ENCODE peak calls at places on chromosomes 4 and X, in eight cellular contexts. D is fibroblast of mammary gland, Q is cardiac fibroblast, Y is heart right ventricle, J is glutamatergic neuron, T is endothelial cell, L is A549, E is SK-N-SH. O is an unnamed sample.

GRCh38 chr4:65918872-65919271 is 248.6 kb upstream of the EPHA5 start:
- DNase-seq in D (no peak), Q (no peak), Y (no peak), J (no peak), T (no peak), L (no peak), E (no peak), O (no peak)

GRCh38 chrX:93673869-93674271 is at the start of gene FAM133A:
- DNase-seq in D (peak; percentile 61), Q (peak; percentile 27), Y (peak; percentile 3), J (no peak), T (no peak), L (no peak), E (peak; percentile 28), O (no peak)

GRCh38 chr4:141676087-141676486 is 39.7 kb downstream of the IL15 start:
- DNase-seq in D (no peak), Q (no peak), Y (no peak), J (no peak), T (no peak), L (no peak), E (no peak), O (no peak)

GRCh38 chrX:44785652-44786051 is 58.2 kb upstream of the DUSP21 start:
- DNase-seq in D (peak; percentile 97), Q (peak; percentile 87), Y (no peak), J (no peak), T (no peak), L (no peak), E (no peak), O (no peak)

GRCh38 chrX:9071031-9071650 is 37.2 kb upstream of the FAM9B start:
- DNase-seq in D (peak; percentile 13), Q (peak; percentile 39), Y (no peak), J (no peak), T (no peak), L (no peak), E (no peak), O (no peak)

GRCh38 chrX:121641560-121641959 is 594.1 kb downstream of the GLUD2 start:
- DNase-seq in D (peak; percentile 85), Q (peak; percentile 44), Y (no peak), J (no peak), T (no peak), L (no peak), E (no peak), O (no peak)

GRCh38 chr4:104897297-104897645 is 249.4 kb upstream of the TET2 start:
- DNase-seq in D (peak; percentile 30), Q (peak; percentile 5), Y (no peak), J (no peak), T (no peak), L (no peak), E (no peak), O (no peak)

GRCh38 chr4:86155766-86156165 is 204.1 kb downstream of the MAPK10 start:
- DNase-seq in D (no peak), Q (no peak), Y (no peak), J (no peak), T (no peak), L (no peak), E (no peak), O (no peak)

GRCh38 chr4:110064295-110064694 is 134.1 kb downstream of the ELOVL6 start:
- DNase-seq in D (no peak), Q (no peak), Y (no peak), J (no peak), T (no peak), L (no peak), E (no peak), O (no peak)

GRCh38 chr4:52197351-52197750 is 146.2 kb downstream of the SPATA18 start:
- DNase-seq in D (no peak), Q (no peak), Y (no peak), J (no peak), T (no peak), L (no peak), E (no peak), O (no peak)

GRCh38 chr4:85677286-85677685 is 202.3 kb downstream of the ARHGAP24 start:
- DNase-seq in D (peak; percentile 41), Q (peak; percentile 10), Y (no peak), J (no peak), T (no peak), L (no peak), E (peak; percentile 21), O (no peak)

GRCh38 chrX:154307207-154307606 is 11.6 kb downstream of the TKTL1 start:
- DNase-seq in D (peak; percentile 13), Q (no peak), Y (no peak), J (no peak), T (no peak), L (no peak), E (peak; percentile 38), O (no peak)

GRCh38 chr4:186189656-186190055 is 1.7 kb upstream of the CYP4V2 start:
- DNase-seq in D (no peak), Q (no peak), Y (no peak), J (no peak), T (no peak), L (no peak), E (no peak), O (no peak)

GRCh38 chrX:24169211-24169610 is 19.7 kb downstream of the ZFX start:
- DNase-seq in D (peak; percentile 44), Q (no peak), Y (no peak), J (no peak), T (no peak), L (no peak), E (no peak), O (no peak)

GRCh38 chr4:43379001-43379400 is 486.5 kb downstream of the GRXCR1 start:
- DNase-seq in D (no peak), Q (no peak), Y (no peak), J (no peak), T (no peak), L (no peak), E (no peak), O (no peak)

GRCh38 chr4:89434364-89434988 is 126.9 kb upstream of the GPRIN3 start:
- DNase-seq in D (peak; percentile 50), Q (peak; percentile 67), Y (no peak), J (no peak), T (no peak), L (peak; percentile 6), E (peak; percentile 34), O (no peak)

GRCh38 chr4:118950224-118950623 is 61.6 kb downstream of the SYNPO2 start:
- DNase-seq in D (no peak), Q (no peak), Y (no peak), J (no peak), T (no peak), L (no peak), E (no peak), O (no peak)

GRCh38 chr4:40211224-40212185 is 14.7 kb downstream of the RHOH start:
- DNase-seq in D (peak; percentile 61), Q (peak; percentile 44), Y (no peak), J (no peak), T (no peak), L (no peak), E (no peak), O (no peak)

GRCh38 chr4:165192500-165192898 is 14.9 kb upstream of the KLHL2 start:
- DNase-seq in D (no peak), Q (no peak), Y (no peak), J (no peak), T (no peak), L (no peak), E (no peak), O (no peak)

DNA sequence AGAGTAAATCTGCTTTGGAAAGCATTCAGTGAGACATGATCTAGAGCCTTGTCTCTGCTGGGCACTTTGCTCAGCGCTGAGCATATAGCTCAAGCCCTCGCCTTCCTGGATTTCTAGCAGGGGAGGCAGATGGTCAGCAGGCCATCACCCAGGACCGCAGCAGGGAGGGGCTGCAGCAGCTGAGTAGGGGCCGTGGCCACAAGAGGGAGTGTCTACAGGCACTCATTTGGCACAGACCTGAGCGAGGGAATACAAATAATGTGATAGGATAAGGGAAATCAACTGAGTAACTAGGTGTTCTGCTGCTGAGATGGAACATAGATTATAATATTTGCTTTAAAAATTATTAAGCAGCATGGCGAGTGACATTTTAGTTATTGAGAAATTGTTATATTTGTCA is 30.2 kb downstream of the OFD1 start:
- DNase-seq in D (peak; percentile 36), Q (no peak), Y (no peak), J (peak; percentile 77), T (peak; percentile 45), L (peak; percentile 5), E (peak; percentile 72), O (peak; percentile 38)
- TF ChIP-seq CTCF in D (peak; percentile 3), Q (peak; percentile 11), Y (peak; percentile 31), J (peak; percentile 20), T (no peak), L (no peak), E (peak; percentile 37), O (peak; percentile 57)

GRCh38 chrX:64885850-64886249 is 90.4 kb downstream of the ZC4H2 start:
- DNase-seq in D (no peak), Q (peak; percentile 0), Y (no peak), J (peak; percentile 30), T (peak; percentile 9), L (no peak), E (peak; percentile 21), O (no peak)
- TF ChIP-seq CTCF in D (peak; percentile 35), Q (peak; percentile 46), Y (peak; percentile 32), J (peak; percentile 70), T (peak; percentile 48), L (no peak), E (peak; percentile 58), O (peak; percentile 56)

GRCh38 chr4:37453361-37454262 is 209.1 kb downstream of the NWD2 start:
- DNase-seq in D (no peak), Q (peak; percentile 10), Y (peak; percentile 10), J (peak; percentile 79), T (peak; percentile 73), L (peak; percentile 33), E (peak; percentile 74), O (peak; percentile 57)

GRCh38 chr4:37450911-37451310 is 206.4 kb downstream of the NWD2 start:
- DNase-seq in D (no peak), Q (no peak), Y (no peak), J (no peak), T (no peak), L (no peak), E (no peak), O (no peak)

GRCh38 chr4:37451646-37452045 is 207.1 kb downstream of the NWD2 start:
- DNase-seq in D (no peak), Q (no peak), Y (no peak), J (no peak), T (no peak), L (no peak), E (no peak), O (no peak)

GRCh38 chr4:37454263-37454800 is 209.8 kb downstream of the NWD2 start:
- DNase-seq in D (no peak), Q (no peak), Y (no peak), J (no peak), T (no peak), L (no peak), E (no peak), O (no peak)

DNA sequence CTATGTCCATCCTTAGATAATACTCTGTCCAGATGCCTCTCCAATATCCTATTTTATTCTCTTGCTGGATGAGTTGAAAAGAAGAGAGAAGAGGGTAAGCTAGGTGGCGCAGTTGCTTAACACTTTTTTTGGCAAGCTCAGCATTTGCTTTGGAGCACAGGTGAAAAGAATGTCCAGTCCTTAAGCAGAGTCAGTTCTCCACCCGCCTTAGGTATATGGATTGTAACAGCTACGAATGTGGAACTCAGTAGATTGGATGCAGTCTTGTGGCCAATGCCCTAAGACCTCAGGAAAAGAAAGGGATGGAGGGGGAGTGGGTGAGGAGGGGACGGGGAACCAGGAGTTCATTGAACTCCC is 208.4 kb downstream of the NWD2 start:
- DNase-seq in D (peak; percentile 67), Q (peak; percentile 82), Y (peak; percentile 35), J (no peak), T (peak; percentile 49), L (peak; percentile 38), E (peak; percentile 47), O (peak; percentile 34)
- TF ChIP-seq CTCF in D (peak; percentile 54), Q (peak; percentile 66), Y (peak; percentile 55), J (peak; percentile 27), T (peak; percentile 22), L (peak; percentile 59), E (peak; percentile 68), O (peak; percentile 74)

GRCh38 chr4:22237155-22237751 is 278.6 kb downstream of the ADGRA3 start:
- DNase-seq in D (peak; percentile 8), Q (peak; percentile 4), Y (no peak), J (peak; percentile 80), T (peak; percentile 69), L (no peak), E (peak; percentile 29), O (peak; percentile 39)
- TF ChIP-seq CTCF in D (peak; percentile 50), Q (peak; percentile 31), Y (peak; percentile 24), J (peak; percentile 91), T (peak; percentile 83), L (peak; percentile 22), E (peak; percentile 62), O (peak; percentile 63)